ENCODE peak calls at places on chromosome X, in eight cellular contexts. T, X, R, K, I, Y, B and S are unnamed samples. For H3K27me3, the result is how much of the 10 kb centered on the place peaks cover.

GRCh38 chrX:3549442-3549875 is 164.0 kb downstream of the PRKX start:
- DNase-seq in Y (peak), B (no peak), K (peak), I (no peak), R (no peak), T (no peak), X (no peak), S (peak)

GRCh38 chrX:108396188-108396885 is 41.9 kb downstream of the COL4A6 start:
- DNase-seq in R (no peak), K (peak), B (no peak), Y (no peak), T (no peak), I (no peak), X (no peak), S (no peak)

GRCh38 chrX:15761564-15762191 is 23.6 kb downstream of the CA5B start:
- DNase-seq in T (peak), Y (no peak), B (peak), I (no peak), K (peak), X (no peak), R (peak), S (peak)

GRCh38 chrX:120753413-120754251 is 122.0 kb downstream of the CT47B1 start:
- DNase-seq in I (no peak), T (no peak), B (no peak), Y (no peak), R (no peak), K (no peak), X (no peak), S (no peak)

GRCh38 chrX:153781428-153782047 is 697 bp downstream of the SRPK3 start:
- DNase-seq in X (no peak), Y (no peak), K (no peak), T (no peak), I (no peak), B (no peak), R (no peak), S (no peak)

GRCh38 chrX:99308302-99308701 is 1101.8 kb downstream of the PCDH19 start:
- DNase-seq in I (no peak), Y (no peak), K (no peak), T (no peak), B (no peak), X (no peak), R (no peak), S (no peak)

GRCh38 chrX:134737061-134737460 is 78.8 kb upstream of the PLAC1 start:
- DNase-seq in I (no peak), X (no peak), B (no peak), T (no peak), R (no peak), K (no peak), Y (no peak), S (no peak)

GRCh38 chrX:133232331-133232730 is 14.2 kb upstream of the TFDP3 start:
- DNase-seq in T (no peak), K (no peak), I (no peak), X (no peak), B (no peak), Y (no peak), R (no peak), S (no peak)

GRCh38 chrX:48902135-48902534 is 4.4 kb downstream of the PQBP1 start:
- DNase-seq in I (no peak), R (no peak), T (no peak), X (no peak), K (no peak), B (no peak), Y (no peak), S (no peak)

GRCh38 chrX:54891573-54891972 is 29.1 kb upstream of the TRO start:
- DNase-seq in X (no peak), B (peak), T (peak), K (peak), Y (peak), I (no peak), R (peak), S (peak)

GRCh38 chrX:106612403-106612789 is 618 bp downstream of the RADX start:
- DNase-seq in B (no peak), I (no peak), K (peak), X (no peak), R (no peak), Y (no peak), T (no peak), S (no peak)
- H3K4me3 ChIP-seq in B (peak), I (peak), K (peak), X (peak), R (peak), Y (peak), T (peak), S (peak)

DNA sequence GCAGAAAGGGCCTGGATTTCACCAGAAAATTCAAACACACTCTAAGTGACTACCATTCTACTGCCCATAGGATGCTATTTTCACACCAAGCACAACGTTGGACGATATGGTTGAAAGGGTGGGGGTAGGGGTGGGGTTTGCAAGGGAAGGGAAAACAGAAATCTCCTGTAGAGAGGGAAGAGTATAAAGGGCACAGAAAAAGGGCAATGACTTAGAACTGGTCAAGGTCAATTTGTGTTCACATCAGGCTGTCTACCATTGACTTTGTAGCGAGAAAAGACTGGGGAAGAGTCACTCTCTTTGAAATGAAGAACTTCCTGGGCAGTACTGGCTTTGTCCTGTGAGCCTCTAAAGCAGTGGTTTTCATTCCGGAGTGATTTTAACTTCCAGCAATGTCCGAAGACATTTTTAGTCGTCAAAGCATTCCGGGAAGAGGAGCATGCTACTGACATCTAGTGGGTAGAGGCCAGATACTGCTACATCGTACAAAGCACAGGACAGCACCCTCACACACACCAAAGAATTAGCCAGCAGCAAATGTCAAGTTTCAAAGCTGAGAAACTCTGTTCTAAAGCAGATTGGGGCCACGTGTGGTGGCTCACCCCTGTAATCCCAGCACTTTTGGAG is 48.4 kb upstream of the SLC7A3 start:
- DNase-seq in Y (no peak), R (no peak), I (no peak), K (peak), T (no peak), B (no peak), X (no peak), S (peak)
- H3K27me3 ChIP-seq in Y (under half), R (under half), I (under half), K (under half), T (under half), B (under half), X (under half), S (under half)

GRCh38 chrX:5528057-5528456 is 700.6 kb downstream of the NLGN4X start:
- DNase-seq in R (no peak), I (no peak), T (no peak), X (no peak), Y (no peak), K (no peak), B (no peak), S (no peak)
- H3K4me3 ChIP-seq in R (no peak), I (no peak), T (no peak), X (no peak), Y (no peak), K (no peak), B (no peak), S (no peak)

GRCh38 chrX:104250470-104250869 is 4.3 kb downstream of the ESX1 start:
- DNase-seq in X (no peak), B (no peak), T (no peak), I (no peak), K (no peak), Y (no peak), R (no peak), S (no peak)
- H3K27me3 ChIP-seq in X (under half), B (under half), T (under half), I (under half), K (under half), Y (under half), R (under half), S (half or more)

DNA sequence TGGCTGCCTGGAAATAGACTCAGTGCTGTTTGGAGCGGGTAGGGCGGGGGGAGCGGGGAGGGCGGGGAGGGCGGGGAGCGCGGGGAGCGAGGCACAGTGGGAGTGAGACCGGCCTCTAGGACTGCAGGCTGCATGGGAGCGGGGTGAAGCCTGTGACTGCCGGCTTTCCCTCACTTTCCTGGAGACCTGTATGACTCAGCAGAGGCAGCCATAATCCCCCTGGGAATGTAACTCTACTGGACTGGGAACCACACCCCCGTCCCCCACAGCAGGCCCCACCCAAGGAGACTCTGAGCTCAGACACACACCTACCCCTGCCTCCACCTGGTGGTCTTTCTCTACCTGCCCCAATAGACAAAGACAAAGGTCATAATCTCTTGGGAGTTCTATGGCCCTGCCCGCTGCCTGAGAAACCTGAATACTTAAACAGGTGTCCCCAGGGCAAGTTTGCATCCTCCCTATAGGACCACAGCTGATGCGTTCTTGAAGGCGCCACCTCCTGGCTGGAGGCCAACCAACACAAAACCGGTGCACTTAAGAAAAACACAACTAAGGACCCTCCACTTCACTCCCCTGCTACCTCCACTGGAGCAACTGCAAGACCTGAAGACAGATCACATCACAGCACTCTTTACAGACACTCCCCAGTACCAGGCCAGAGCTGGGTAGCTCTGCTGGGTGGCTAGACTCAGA is 18.0 kb downstream of the HDAC8 start:
- DNase-seq in Y (no peak), I (no peak), R (no peak), T (no peak), X (no peak), K (peak), B (peak), S (no peak)
- H3K4me3 ChIP-seq in Y (no peak), I (no peak), R (no peak), T (no peak), X (no peak), K (no peak), B (no peak), S (no peak)

GRCh38 chrX:47129879-47130358 is 14.6 kb downstream of the NDUFB11 start:
- DNase-seq in T (no peak), K (no peak), Y (no peak), R (no peak), B (no peak), X (no peak), I (no peak), S (peak)
- H3K27me3 ChIP-seq in T (under half), K (under half), Y (under half), R (under half), B (under half), X (under half), I (under half), S (under half)

GRCh38 chrX:132187451-132187850 is 31.8 kb downstream of the RAP2C start:
- DNase-seq in T (no peak), I (no peak), X (no peak), Y (no peak), R (no peak), B (no peak), K (no peak), S (no peak)

GRCh38 chrX:132193872-132194574 is 25.2 kb downstream of the RAP2C start:
- DNase-seq in K (no peak), X (no peak), I (no peak), R (no peak), B (no peak), Y (no peak), T (no peak), S (no peak)

GRCh38 chrX:132191938-132192337 is 27.3 kb downstream of the RAP2C start:
- DNase-seq in X (no peak), B (no peak), K (no peak), T (no peak), R (no peak), Y (no peak), I (no peak), S (no peak)
- H3K4me3 ChIP-seq in X (no peak), B (no peak), K (no peak), T (no peak), R (no peak), Y (no peak), I (no peak), S (no peak)

GRCh38 chrX:41142130-41142529 is 56.9 kb downstream of the USP9X start:
- DNase-seq in Y (no peak), X (no peak), T (no peak), B (no peak), I (no peak), K (no peak), R (no peak), S (peak)
- H3K27me3 ChIP-seq in Y (under half), X (under half), T (under half), B (under half), I (under half), K (under half), R (under half), S (under half)

GRCh38 chrX:131830400-131831184 is 192.5 kb upstream of the STK26 start:
- DNase-seq in Y (peak), I (no peak), X (peak), R (peak), K (peak), B (peak), T (peak), S (peak)
- H3K4me3 ChIP-seq in Y (no peak), I (peak), X (no peak), R (no peak), K (peak), B (peak), T (peak), S (peak)

DNA sequence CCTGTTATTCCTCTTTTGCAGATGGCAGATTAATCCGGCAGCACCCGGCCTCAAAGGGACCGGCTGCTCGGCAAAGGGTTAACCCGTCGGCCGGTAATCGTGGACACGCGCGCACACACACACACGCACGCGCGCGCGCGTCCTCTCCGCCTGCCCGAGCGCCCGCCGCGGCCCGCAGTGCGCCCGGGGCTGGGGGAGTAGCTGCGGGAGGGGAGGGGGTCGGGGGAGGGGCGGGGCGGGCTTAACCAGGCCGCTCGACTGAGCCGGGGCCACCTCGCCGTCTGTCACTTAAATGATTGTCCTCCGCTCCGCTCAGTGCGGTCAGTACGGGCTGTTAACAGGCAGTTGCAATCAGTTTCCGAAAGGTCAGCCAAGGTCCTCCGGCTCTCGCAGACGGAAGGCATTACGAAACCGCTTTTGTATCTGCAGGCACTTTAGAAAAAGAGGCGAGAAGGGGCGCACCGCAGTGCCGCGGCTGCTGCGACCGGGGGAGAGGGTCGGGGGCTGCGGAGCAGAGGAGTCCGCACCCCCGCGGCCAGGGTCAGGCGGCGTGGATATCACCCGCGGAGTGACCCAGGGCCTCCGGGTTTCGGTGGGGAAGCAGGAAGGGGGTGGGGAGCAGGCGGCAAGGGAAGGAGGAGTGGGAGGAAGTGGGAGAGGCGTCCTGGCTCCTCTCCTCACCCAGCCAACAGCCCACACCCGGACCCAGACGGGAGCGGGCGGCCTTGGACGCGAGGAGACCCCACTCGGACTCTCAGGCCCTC is 57.3 kb upstream of the BCOR start:
- DNase-seq in I (no peak), B (no peak), T (peak), Y (peak), R (no peak), K (peak), X (peak), S (peak)
- H3K27me3 ChIP-seq in I (under half), B (under half), T (under half), Y (under half), R (under half), K (under half), X (under half), S (under half)